ENCODE peak calls at places on chromosomes 13 and 19, in nine cellular contexts. V is ACHN, I is head of caudate nucleus, Z is WTC11, M is psoas muscle, S is D721Med, W is RWPE1, F is H9, D is NCI-H146. P is an unnamed sample.

GRCh38 chr13:73025212-73026012 is 33.4 kb upstream of the KLF5 start:
- DNase-seq in V (no peak), F (no peak), M (no peak), Z (no peak), S (no peak), I (no peak), W (peak; percentile 13), D (no peak), P (no peak)

GRCh38 chr13:44407379-44407778 is 33.8 kb downstream of the SERP2 start:
- DNase-seq in W (no peak), V (no peak), M (no peak), D (peak; percentile 16), F (no peak), Z (no peak), S (no peak), I (no peak), P (no peak)

GRCh38 chr13:47334173-47334572 is 437.3 kb upstream of the HTR2A start:
- DNase-seq in I (no peak), D (no peak), Z (no peak), V (no peak), F (no peak), S (no peak), W (no peak), M (peak; percentile 27), P (no peak)

GRCh38 chr13:88097541-88097940 is 426.4 kb downstream of the SLITRK5 start:
- DNase-seq in I (no peak), W (no peak), S (no peak), Z (no peak), M (no peak), D (no peak), V (no peak), F (no peak), P (no peak)

GRCh38 chr13:27450921-27451461 is 627 bp upstream of the MTIF3 start:
- DNase-seq in I (peak; percentile 34), W (peak; percentile 61), M (peak; percentile 38), S (no peak), Z (peak; percentile 58), F (no peak), V (peak; percentile 88), D (peak; percentile 82), P (peak; percentile 82)

GRCh38 chr19:29278716-29279115 is 65.8 kb upstream of the UQCRFS1 start:
- DNase-seq in M (no peak), I (no peak), Z (no peak), V (no peak), S (no peak), D (no peak), W (no peak), F (no peak), P (no peak)

GRCh38 chr19:13153627-13154240 is 3.5 kb downstream of the IER2 start:
- DNase-seq in D (peak; percentile 82), S (no peak), Z (peak; percentile 48), M (peak; percentile 50), I (no peak), F (no peak), V (peak; percentile 25), W (no peak), P (no peak)

GRCh38 chr19:49491804-49492572 is 4.2 kb upstream of the RPS11 start:
- DNase-seq in Z (no peak), S (no peak), W (no peak), F (no peak), D (no peak), I (no peak), M (no peak), V (no peak), P (no peak)

GRCh38 chr13:109862627-109863026 is 76.2 kb upstream of the IRS2 start:
- DNase-seq in Z (no peak), S (no peak), M (no peak), I (no peak), D (no peak), V (no peak), F (no peak), W (peak; percentile 68), P (no peak)

GRCh38 chr13:43977911-43978310 is 98.2 kb downstream of the LACC1 start:
- DNase-seq in D (no peak), V (no peak), W (no peak), F (no peak), M (no peak), Z (no peak), I (no peak), S (no peak), P (no peak)

GRCh38 chr13:45521292-45521691 is 56.6 kb downstream of the COG3 start:
- DNase-seq in F (no peak), M (no peak), W (no peak), S (no peak), Z (no peak), V (no peak), D (no peak), I (no peak), P (no peak)

GRCh38 chr19:55370305-55370988 is at the start of gene IL11:
- DNase-seq in S (no peak), W (peak; percentile 72), V (peak; percentile 33), F (no peak), Z (no peak), D (no peak), I (no peak), M (no peak), P (peak; percentile 68)

GRCh38 chr19:18233224-18233825 is 7.1 kb upstream of the PDE4C start:
- DNase-seq in Z (peak; percentile 93), W (peak; percentile 74), I (no peak), D (peak; percentile 63), S (no peak), M (peak; percentile 44), F (peak; percentile 86), V (peak; percentile 75), P (peak; percentile 4)

GRCh38 chr19:41915248-41916032 is 12.8 kb downstream of the ERFL start:
- DNase-seq in F (no peak), D (no peak), S (no peak), W (no peak), V (no peak), I (no peak), M (no peak), Z (no peak), P (no peak)

GRCh38 chr19:3585301-3586123 is at the start of gene GIPC3:
- DNase-seq in V (no peak), M (no peak), D (peak; percentile 20), I (no peak), Z (peak; percentile 44), S (no peak), W (no peak), F (no peak), P (no peak)

GRCh38 chr19:48556163-48556562 is 4.2 kb downstream of the SULT2B1 start:
- DNase-seq in M (no peak), Z (no peak), I (no peak), F (peak; percentile 84), D (no peak), W (peak; percentile 79), V (peak; percentile 87), S (no peak), P (peak; percentile 57)

GRCh38 chr13:20359335-20359734 is 127.2 kb upstream of the GJB6 start:
- DNase-seq in S (no peak), D (no peak), V (peak; percentile 37), I (no peak), F (no peak), M (no peak), W (peak; percentile 95), Z (no peak), P (peak; percentile 92)

GRCh38 chr19:4504874-4505569 is 13.3 kb downstream of the PLIN4 start:
- DNase-seq in M (no peak), V (no peak), W (no peak), Z (no peak), S (no peak), I (no peak), F (no peak), D (no peak), P (no peak)

GRCh38 chr13:106373989-106374572 is 161.4 kb downstream of the EFNB2 start:
- DNase-seq in W (no peak), I (no peak), S (no peak), M (no peak), F (no peak), V (no peak), D (no peak), Z (no peak), P (no peak)

GRCh38 chr13:33757713-33758112 is 60.2 kb upstream of the RFC3 start:
- DNase-seq in S (no peak), M (no peak), F (no peak), I (no peak), W (no peak), D (peak; percentile 36), V (no peak), Z (no peak), P (no peak)

GRCh38 chr13:88736026-88736425 is 1064.9 kb downstream of the SLITRK5 start:
- DNase-seq in Z (no peak), W (no peak), F (no peak), M (no peak), I (no peak), V (no peak), D (no peak), S (no peak), P (no peak)

GRCh38 chr19:52981329-52981728 is 18.6 kb upstream of the ZNF816 start:
- DNase-seq in F (peak; percentile 39), D (no peak), M (no peak), Z (no peak), V (no peak), S (no peak), W (no peak), I (no peak), P (no peak)

GRCh38 chr13:84431646-84432045 is 549.4 kb upstream of the SLITRK1 start:
- DNase-seq in D (no peak), Z (no peak), F (no peak), V (no peak), W (no peak), M (no peak), I (no peak), S (no peak), P (no peak)

GRCh38 chr13:33180009-33180804 is 105.3 kb downstream of the STARD13 start:
- DNase-seq in D (no peak), M (no peak), F (no peak), V (peak; percentile 46), W (no peak), S (no peak), I (no peak), Z (no peak), P (peak; percentile 5)

GRCh38 chr13:72469932-72470331 is 257.5 kb downstream of the MZT1 start:
- DNase-seq in I (no peak), F (no peak), M (no peak), Z (no peak), V (no peak), D (no peak), W (no peak), S (no peak), P (no peak)

GRCh38 chr19:10514211-10515145 is 2.8 kb downstream of the S1PR5 start:
- DNase-seq in D (no peak), M (no peak), Z (peak; percentile 79), W (no peak), F (peak; percentile 78), S (no peak), I (no peak), V (no peak), P (no peak)

GRCh38 chr13:79997244-79997643 is 343.7 kb downstream of the SPRY2 start:
- DNase-seq in S (no peak), V (no peak), Z (no peak), W (no peak), M (no peak), I (no peak), F (no peak), D (no peak), P (no peak)